ENCODE peak calls at places on chromosomes 7 and 10, in four cellular contexts. R is type B pancreatic cell, V is K562, U is GM13977. M is an unnamed sample.

GRCh38 chr7:132778761-132779160 is 202.5 kb upstream of the PLXNA4 start:
- DNase-seq in V (no peak), U (no peak), R (no peak), M (no peak)

GRCh38 chr10:80204801-80205477 is 398 bp downstream of the ANXA11 start:
- DNase-seq in R (no peak), V (peak; percentile 84), U (peak; percentile 73), M (peak; percentile 76)

GRCh38 chr10:121771957-121772356 is 155.9 kb downstream of the ATE1 start:
- DNase-seq in R (no peak), U (no peak), V (no peak), M (no peak)

GRCh38 chr10:130202984-130203617 is 66.9 kb downstream of the GLRX3 start:
- DNase-seq in R (no peak), U (no peak), V (no peak), M (no peak)

GRCh38 chr7:81725496-81726117 is 44.2 kb downstream of the HGF start:
- DNase-seq in U (no peak), R (no peak), V (no peak), M (no peak)

GRCh38 chr7:3033581-3033980 is 10.1 kb downstream of the CARD11 start:
- DNase-seq in V (no peak), R (no peak), U (no peak), M (no peak)

GRCh38 chr10:86155034-86155656 is 211.4 kb downstream of the GRID1 start:
- DNase-seq in R (no peak), U (no peak), V (no peak), M (no peak)

GRCh38 chr7:112080974-112081373 is 125.2 kb downstream of the DOCK4 start:
- DNase-seq in R (no peak), U (no peak), V (no peak), M (no peak)

GRCh38 chr10:121243899-121244241 is 354.4 kb downstream of the FGFR2 start:
- DNase-seq in R (no peak), V (no peak), U (no peak), M (no peak)

GRCh38 chr7:3371601-3372000 is 70.5 kb downstream of the SDK1 start:
- DNase-seq in U (no peak), V (no peak), R (no peak), M (no peak)

GRCh38 chr10:47363781-47364180 is 15.6 kb downstream of the RBP3 start:
- DNase-seq in R (no peak), V (no peak), U (no peak), M (no peak)

GRCh38 chr10:128178319-128178937 is 52.2 kb upstream of the MKI67 start:
- DNase-seq in V (peak; percentile 9), R (no peak), U (peak; percentile 52), M (peak; percentile 61)

GRCh38 chr7:101575168-101575567 is 53.9 kb downstream of the MYL10 start:
- DNase-seq in V (no peak), R (no peak), U (no peak), M (no peak)

GRCh38 chr10:102408728-102409603 is 9.6 kb downstream of the PSD start:
- DNase-seq in R (peak; percentile 70), V (peak; percentile 84), U (peak; percentile 85), M (peak; percentile 82)

GRCh38 chr7:23475579-23475844 is 5.2 kb upstream of the IGF2BP3 start:
- DNase-seq in R (no peak), V (no peak), U (no peak), M (no peak)

GRCh38 chr7:104677587-104677986 is 336.4 kb upstream of the KMT2E start:
- DNase-seq in V (no peak), R (no peak), U (no peak), M (no peak)

GRCh38 chr7:29609162-29610030 is 45.8 kb downstream of the PRR15 start:
- DNase-seq in V (peak; percentile 68), R (no peak), U (peak; percentile 20), M (peak; percentile 23)

GRCh38 chr7:29607889-29608288 is 44.3 kb downstream of the PRR15 start:
- DNase-seq in R (no peak), U (no peak), V (no peak), M (no peak)

GRCh38 chr7:29612596-29612995 is 49.0 kb downstream of the PRR15 start:
- DNase-seq in U (no peak), V (no peak), R (no peak), M (no peak)

GRCh38 chr7:29611941-29612527 is 48.4 kb downstream of the PRR15 start:
- DNase-seq in R (no peak), U (no peak), V (no peak), M (no peak)

GRCh38 chr7:29610031-29610490 is 46.4 kb downstream of the PRR15 start:
- DNase-seq in V (no peak), U (no peak), R (no peak), M (no peak)
- TF ChIP-seq CTCF in V (no peak), U (no peak), R (peak; percentile 51), M (no peak)

GRCh38 chr7:29563590-29564454 is at the start of gene PRR15:
- DNase-seq in U (peak; percentile 38), R (peak; percentile 72), V (no peak), M (peak; percentile 38)
- TF ChIP-seq CTCF in U (no peak), R (no peak), V (no peak), M (no peak)

GRCh38 chr10:42830237-42830636 is 47.6 kb downstream of the BMS1 start:
- DNase-seq in U (no peak), R (no peak), V (no peak), M (no peak)

GRCh38 chr10:42827201-42827600 is 44.6 kb downstream of the BMS1 start:
- DNase-seq in R (no peak), U (no peak), V (no peak), M (no peak)
- TF ChIP-seq CTCF in R (peak; percentile 44), U (no peak), V (no peak), M (no peak)

GRCh38 chr7:121761399-121761798 is 111.6 kb upstream of the PTPRZ1 start:
- DNase-seq in V (no peak), R (no peak), U (no peak), M (no peak)
- TF ChIP-seq CTCF in V (no peak), R (no peak), U (no peak), M (no peak)

DNA sequence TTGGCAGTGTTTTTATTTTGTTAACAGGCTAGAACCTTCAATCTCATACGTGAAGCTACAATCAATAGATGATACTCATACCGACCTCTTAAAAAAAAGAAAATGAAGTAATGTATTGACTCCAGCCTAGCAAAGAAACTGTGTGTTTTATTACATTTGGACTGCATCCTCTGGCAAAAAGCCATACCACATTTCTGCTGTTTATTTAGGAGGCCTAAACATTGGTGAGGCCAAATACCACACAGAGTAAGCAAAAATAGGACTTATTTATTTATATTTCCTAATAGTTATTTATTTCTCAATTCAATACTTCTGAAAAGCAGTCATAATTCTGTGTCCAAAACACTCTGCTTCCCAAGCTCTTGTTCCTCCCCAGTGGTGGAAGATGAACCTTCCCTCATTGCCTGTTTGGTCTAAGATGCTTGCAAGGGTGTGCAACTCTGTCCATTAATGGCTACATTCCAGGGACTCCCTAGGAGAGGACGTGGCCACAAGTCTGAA is 398.8 kb upstream of the KLF6 start:
- DNase-seq in U (no peak), V (no peak), R (no peak), M (no peak)
- TF ChIP-seq CTCF in U (no peak), V (no peak), R (no peak), M (no peak)

GRCh38 chr10:114768394-114768786 is 53.2 kb upstream of the FHIP2A start:
- DNase-seq in U (peak; percentile 50), R (no peak), V (no peak), M (peak; percentile 24)

GRCh38 chr10:114766470-114766869 is 55.1 kb upstream of the FHIP2A start:
- DNase-seq in R (no peak), U (no peak), V (no peak), M (no peak)

GRCh38 chr10:114770009-114770408 is 51.6 kb upstream of the FHIP2A start:
- DNase-seq in U (no peak), R (no peak), V (no peak), M (no peak)

GRCh38 chr10:114767101-114767588 is 54.4 kb upstream of the FHIP2A start:
- DNase-seq in U (no peak), V (no peak), R (no peak), M (no peak)

DNA sequence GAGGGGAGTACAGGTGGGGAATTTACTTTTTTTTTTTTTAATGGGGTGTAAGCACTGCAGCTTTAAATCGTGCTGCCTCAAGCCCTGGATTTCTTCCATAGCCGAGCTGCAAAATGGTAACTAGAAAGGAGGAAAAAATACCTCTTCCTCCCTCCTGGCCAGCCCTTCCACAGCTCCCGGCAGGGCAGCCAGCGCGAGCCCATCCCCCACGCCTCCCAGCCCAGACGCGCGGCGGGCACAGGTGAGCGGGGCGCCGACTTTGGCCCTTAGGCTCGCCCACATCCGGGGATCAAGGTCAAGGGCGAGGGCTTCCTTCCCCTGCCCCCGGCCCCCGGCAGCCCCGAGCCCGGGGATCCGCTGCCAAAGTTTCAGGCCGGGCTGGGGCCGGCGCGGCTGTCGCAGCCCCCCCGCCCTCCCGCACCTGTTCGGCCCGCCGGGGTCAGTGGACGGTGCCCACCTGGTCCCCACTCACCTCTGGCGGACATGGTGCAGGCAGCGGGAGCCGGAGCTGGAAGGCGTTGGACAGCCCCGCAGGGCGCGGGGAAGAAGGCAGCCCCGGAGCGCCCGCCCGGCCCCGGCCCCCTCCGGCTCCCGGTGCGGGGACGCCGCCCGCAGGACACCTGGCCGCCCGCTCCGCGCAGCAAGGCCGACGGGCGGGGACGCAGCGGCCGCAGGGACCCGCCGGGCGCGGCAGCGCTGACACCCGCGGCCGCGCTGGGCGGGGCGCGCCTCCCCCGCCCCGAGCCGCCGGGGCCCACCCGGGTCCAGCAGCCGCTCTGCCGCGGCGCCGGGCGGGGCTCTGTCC is 53.8 kb upstream of the FHIP2A start:
- DNase-seq in V (peak; percentile 11), R (no peak), U (peak; percentile 53), M (peak; percentile 51)
- TF ChIP-seq CTCF in V (no peak), R (no peak), U (no peak), M (no peak)

DNA sequence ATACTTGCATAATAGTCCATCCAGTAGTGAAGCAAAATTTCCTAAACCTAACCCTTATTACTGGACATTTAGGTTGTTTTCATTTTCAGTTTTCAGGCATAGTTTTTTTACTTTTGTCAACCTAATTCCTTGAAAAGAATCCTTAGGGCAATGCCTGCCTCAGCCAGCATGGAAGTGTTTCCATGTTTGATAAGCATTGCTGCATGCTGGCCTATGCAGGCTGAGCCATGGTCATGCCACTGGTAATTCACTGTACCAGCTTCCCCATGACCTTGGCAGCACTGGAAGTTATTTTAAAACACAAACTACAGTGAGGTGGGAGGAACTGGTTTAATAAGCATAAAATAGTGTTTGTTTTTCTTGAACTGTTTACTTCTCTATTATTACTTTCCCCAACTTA is 27.8 kb upstream of the PLCE1 start:
- DNase-seq in V (no peak), U (no peak), R (no peak), M (no peak)
- TF ChIP-seq CTCF in V (no peak), U (no peak), R (no peak), M (no peak)

GRCh38 chr10:92822964-92823363 is 25.4 kb upstream of the EXOC6 start:
- DNase-seq in U (peak; percentile 23), V (no peak), R (no peak), M (peak; percentile 35)
- TF ChIP-seq CTCF in U (no peak), V (no peak), R (peak; percentile 31), M (no peak)

GRCh38 chr7:150715293-150715692 is 1.1 kb upstream of the GIMAP1 start:
- DNase-seq in V (no peak), R (no peak), U (no peak), M (no peak)
- TF ChIP-seq CTCF in V (no peak), R (no peak), U (no peak), M (no peak)